ENCODE peak calls at places on chromosomes 1 and 21, in four cellular contexts. D is GM23338, I is HCT116, Y is K562. P is an unnamed sample.
A peak's percentile ranks its signal among the peaks of the same experiment; 100 is the strongest.

GRCh38 chr1:162878000-162878596 is 17.1 kb upstream of the CCDC190 start:
- DNase-seq in D (peak; percentile 85), I (peak; percentile 68), Y (peak; percentile 36), P (no peak)

GRCh38 chr1:180151508-180151907 is 3.2 kb upstream of the QSOX1 start:
- DNase-seq in D (no peak), I (no peak), Y (no peak), P (peak; percentile 67)

GRCh38 chr1:40477680-40478057 is 579 bp downstream of the ZFP69 start:
- DNase-seq in D (no peak), I (no peak), Y (peak; percentile 25), P (no peak)

GRCh38 chr1:40802078-40803075 is 18.8 kb downstream of the KCNQ4 start:
- DNase-seq in D (peak; percentile 97), I (peak; percentile 35), Y (peak; percentile 100), P (no peak)

GRCh38 chr21:15121655-15122120 is 56.9 kb upstream of the NRIP1 start:
- DNase-seq in D (peak; percentile 29), I (no peak), Y (no peak), P (no peak)

GRCh38 chr1:3061981-3062615 is 6.9 kb upstream of the PRDM16 start:
- DNase-seq in D (no peak), I (no peak), Y (no peak), P (no peak)

GRCh38 chr1:31199301-31199790 is 40.3 kb downstream of the NKAIN1 start:
- DNase-seq in D (no peak), I (no peak), Y (no peak), P (no peak)

GRCh38 chr1:97196825-97197516 is 475.4 kb downstream of the PTBP2 start:
- DNase-seq in D (no peak), I (no peak), Y (no peak), P (no peak)

DNA sequence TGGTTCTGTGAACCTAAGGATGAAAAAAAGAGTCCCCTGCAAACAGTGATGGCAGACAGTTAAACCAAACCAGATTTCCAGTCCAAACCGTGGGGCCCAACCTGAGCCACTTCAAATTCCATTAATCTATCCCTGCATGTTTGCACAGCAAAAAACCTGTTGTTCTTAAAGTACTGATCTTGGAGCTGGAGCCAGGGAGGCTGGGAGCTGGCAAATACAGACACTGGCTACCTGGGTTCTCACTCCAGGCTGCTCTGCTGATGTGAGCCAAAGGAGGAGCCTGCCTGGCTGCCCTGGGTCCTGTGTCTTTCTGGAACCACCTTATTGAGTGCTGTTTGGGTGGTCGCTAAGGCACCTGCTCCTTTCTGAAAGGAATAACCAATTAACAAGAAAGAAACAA is 16.4 kb downstream of the LDLRAD1 start:
- DNase-seq in D (no peak), I (no peak), Y (no peak), P (no peak)
- TF ChIP-seq POLR2AphosphoS5 in D (no peak), I (no peak), Y (no peak), P (no peak)

GRCh38 chr1:222643937-222644648 is 26.2 kb downstream of the MIA3 start:
- DNase-seq in D (peak; percentile 99), I (peak; percentile 98), Y (peak; percentile 96), P (peak; percentile 95)
- TF ChIP-seq REST in D (no peak), I (no peak), Y (peak; percentile 62), P (no peak)

GRCh38 chr1:25099343-25099951 is 132.9 kb downstream of the SYF2 start:
- DNase-seq in D (no peak), I (no peak), Y (no peak), P (no peak)
- TF ChIP-seq POLR2AphosphoS5 in D (no peak), I (no peak), Y (no peak), P (no peak)

GRCh38 chr1:232983817-232984567 is 33.6 kb downstream of the NTPCR start:
- DNase-seq in D (no peak), I (no peak), Y (no peak), P (no peak)
- TF ChIP-seq REST in D (no peak), I (no peak), Y (no peak), P (no peak)

DNA sequence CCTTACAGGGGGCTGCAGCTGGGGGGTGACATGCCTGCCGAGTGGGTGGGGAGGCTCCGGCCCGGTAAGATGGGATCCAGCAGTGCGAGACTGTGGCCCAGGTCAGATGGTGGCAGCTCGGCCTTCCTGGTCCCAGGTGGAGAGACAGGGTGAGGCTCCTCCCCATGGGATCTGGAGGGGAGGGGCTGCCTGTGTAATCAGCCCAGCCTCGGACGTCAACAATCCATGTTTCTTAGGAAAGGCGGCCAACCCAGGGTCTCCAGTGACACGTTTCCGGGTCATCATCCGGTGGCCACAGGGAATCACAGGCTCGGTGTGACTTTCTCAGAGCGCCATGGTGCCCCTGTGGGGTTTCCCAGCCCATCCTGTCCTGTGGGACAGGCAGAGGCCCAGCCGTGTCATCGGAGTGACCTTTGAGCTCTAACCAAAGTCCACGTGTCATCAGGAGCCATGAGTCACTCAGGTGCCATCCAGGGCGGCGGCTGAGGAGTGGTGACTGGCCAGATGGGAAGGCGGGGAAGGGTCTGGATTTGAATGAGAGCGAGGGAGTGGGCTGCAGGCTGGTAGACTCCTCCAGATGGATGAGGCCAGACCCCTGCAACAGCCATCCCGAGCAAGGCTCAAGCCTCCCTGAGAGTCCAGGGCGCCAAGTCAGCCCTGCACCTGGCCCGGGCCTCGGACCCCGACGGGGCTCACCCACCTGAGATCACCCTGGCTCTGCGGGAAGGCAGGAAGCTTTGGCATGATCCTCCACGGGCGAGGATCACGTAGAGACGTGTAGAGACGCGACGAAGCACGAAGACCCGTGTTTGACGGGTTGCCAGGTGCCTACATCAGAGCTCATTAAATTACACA is 6.6 kb upstream of the HES4 start:
- DNase-seq in D (no peak), I (peak; percentile 81), Y (no peak), P (no peak)
- TF ChIP-seq POLR2AphosphoS5 in D (no peak), I (peak; percentile 33), Y (no peak), P (no peak)

GRCh38 chr1:27000817-27001460 is 7.4 kb downstream of the TRNP1 start:
- DNase-seq in D (peak; percentile 20), I (no peak), Y (no peak), P (no peak)

GRCh38 chr1:27001570-27002360 is 8.3 kb downstream of the TRNP1 start:
- DNase-seq in D (peak; percentile 40), I (no peak), Y (no peak), P (no peak)

GRCh38 chr1:26998319-26999300 is 5.1 kb downstream of the TRNP1 start:
- DNase-seq in D (peak; percentile 26), I (no peak), Y (no peak), P (no peak)

GRCh38 chr1:27000092-27000816 is 6.8 kb downstream of the TRNP1 start:
- DNase-seq in D (peak; percentile 72), I (no peak), Y (no peak), P (no peak)

DNA sequence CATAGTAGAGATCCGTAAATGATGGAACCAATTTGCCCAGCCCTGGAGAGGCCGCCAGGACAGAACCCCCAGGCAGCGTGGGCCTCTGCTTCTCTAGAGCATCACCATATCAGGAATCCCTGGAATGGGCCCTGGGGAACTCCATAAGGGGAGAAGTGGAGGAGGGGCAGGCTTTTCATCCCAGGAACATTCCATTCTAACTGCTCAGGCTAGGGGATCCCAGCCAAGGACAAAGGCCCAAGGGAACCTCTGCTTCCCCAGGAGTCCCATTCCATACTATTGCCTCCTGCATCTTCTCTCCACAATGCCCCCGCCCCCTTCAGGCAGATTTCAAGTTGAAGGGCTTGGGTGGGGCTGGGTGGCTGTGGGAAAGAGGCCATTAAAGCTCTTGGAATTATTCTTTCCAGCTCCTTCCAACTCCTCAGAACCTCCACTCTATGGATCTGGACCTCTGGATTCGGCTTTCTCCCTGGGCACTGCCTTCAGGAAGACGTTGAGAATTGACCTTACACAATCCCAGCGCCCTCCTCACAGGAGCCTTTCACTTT is 6.0 kb downstream of the TRNP1 start:
- DNase-seq in D (peak; percentile 99), I (peak; percentile 83), Y (no peak), P (no peak)
- TF ChIP-seq REST in D (no peak), I (no peak), Y (no peak), P (no peak)

GRCh38 chr1:207284209-207284892 is 37.1 kb upstream of the CD55 start:
- DNase-seq in D (no peak), I (no peak), Y (no peak), P (no peak)

GRCh38 chr1:207282496-207283380 is 38.7 kb upstream of the CD55 start:
- DNase-seq in D (no peak), I (no peak), Y (no peak), P (no peak)

GRCh38 chr1:207279683-207280082 is 41.8 kb upstream of the CD55 start:
- DNase-seq in D (no peak), I (no peak), Y (no peak), P (no peak)

GRCh38 chr1:207283421-207283820 is 38.1 kb upstream of the CD55 start:
- DNase-seq in D (no peak), I (no peak), Y (no peak), P (no peak)

GRCh38 chr1:207282049-207282448 is 39.4 kb upstream of the CD55 start:
- DNase-seq in D (no peak), I (no peak), Y (no peak), P (no peak)
- TF ChIP-seq POLR2AphosphoS5 in D (no peak), I (no peak), Y (no peak), P (no peak)

DNA sequence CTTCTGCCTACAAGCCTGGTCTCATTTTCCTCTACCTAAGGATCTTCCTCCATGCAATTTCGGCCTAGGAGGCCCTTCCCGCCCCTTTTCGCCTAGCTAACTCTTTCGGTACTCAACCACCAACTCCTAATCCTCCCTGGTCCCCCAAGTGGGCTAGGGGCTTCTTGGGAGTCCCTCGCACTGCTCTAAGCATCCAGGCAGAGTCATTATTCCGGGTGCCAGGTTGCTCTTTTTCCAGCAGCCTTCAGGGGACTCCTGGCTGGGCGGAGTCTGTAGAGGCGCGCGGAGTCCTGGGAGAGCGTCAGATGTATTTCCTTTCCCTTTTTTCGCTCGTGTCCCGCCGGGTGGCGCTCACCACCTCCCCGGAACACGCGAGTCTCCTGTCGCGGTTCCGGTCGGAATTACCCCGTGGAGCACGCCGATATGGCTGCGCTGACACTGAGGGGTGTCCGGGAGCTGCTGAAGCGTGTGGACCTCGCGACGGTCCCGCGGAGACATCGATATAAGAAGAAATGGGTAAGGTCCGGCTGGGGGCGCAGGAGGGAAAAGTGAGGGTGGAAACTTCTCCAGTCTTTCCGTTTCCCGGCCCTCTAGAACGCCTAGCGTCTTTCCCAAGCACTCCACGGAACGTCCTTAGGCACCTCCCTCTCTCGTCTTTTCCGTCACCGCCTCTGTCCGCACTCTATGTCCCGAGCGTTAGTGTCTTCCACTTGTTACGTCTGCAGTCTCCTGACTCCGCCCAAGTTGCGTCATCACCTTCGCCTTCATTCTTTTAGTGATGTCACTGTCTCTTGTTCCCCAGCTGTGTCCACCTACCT is at the start of gene NSUN4:
- DNase-seq in D (peak; percentile 92), I (peak; percentile 94), Y (peak; percentile 93), P (peak; percentile 85)
- TF ChIP-seq REST in D (no peak), I (no peak), Y (no peak), P (no peak)

DNA sequence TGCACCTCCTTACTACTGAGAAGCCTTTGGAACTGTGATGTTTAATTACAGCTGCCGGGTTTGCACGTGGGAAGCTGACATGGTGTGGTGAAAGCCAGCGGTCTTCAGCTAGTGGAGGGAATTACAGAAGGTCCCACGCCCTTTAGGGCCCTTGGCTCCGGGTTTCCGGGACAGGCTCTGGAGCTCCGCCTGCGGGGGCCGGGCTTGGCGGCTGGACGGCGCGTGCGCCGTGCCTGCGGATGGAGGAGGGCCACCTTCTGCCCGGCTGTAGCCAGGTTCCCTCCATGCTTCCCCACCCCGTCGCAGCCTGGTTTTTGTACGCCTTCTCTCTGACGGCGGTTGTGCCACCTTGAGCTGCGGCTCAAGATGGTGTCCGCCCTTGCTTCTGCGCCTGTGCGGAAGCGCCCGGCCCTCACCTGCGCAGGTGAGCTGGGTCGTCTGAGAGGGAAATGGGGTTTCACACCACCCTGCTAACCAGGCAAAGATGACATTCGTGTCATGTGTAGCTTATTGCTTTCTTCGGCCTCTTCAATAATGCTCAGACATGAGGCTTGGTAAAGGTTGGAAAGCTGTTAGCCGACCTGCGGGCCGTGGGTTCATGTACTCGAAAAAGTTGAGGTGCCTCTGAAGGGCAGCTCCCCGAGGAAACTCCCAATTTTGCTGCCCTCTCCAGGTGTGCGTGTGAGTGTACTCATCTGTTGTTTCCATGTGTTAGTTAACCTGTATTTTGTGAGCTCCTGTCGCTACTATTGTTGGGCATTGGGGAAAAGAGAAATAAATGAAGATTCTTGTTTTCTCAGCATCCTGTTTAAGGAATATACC is 36.6 kb upstream of the OPRD1 start:
- DNase-seq in D (peak; percentile 89), I (no peak), Y (peak; percentile 42), P (no peak)
- TF ChIP-seq POLR2AphosphoS5 in D (peak; percentile 60), I (no peak), Y (no peak), P (no peak)